ENCODE peak calls at places on chromosomes 13 and 19, in seven cellular contexts. C is heart left ventricle, N is tibial nerve, X is spleen, H is IMR-90, O is breast epithelium, I is uterus. P is an unnamed sample.

GRCh38 chr19:48807590-48808308 is 3.1 kb downstream of the BCAT2 start:
- DNase-seq in C (no peak), N (no peak), X (no peak), I (no peak), H (no peak), O (no peak), P (no peak)

GRCh38 chr13:108302279-108302678 is 32.8 kb downstream of the TNFSF13B start:
- DNase-seq in N (no peak), X (no peak), I (no peak), C (no peak), H (peak), O (no peak), P (no peak)

GRCh38 chr13:31629085-31629785 is 110.1 kb upstream of the RXFP2 start:
- DNase-seq in H (peak), C (no peak), X (no peak), I (no peak), O (no peak), N (no peak), P (no peak)

GRCh38 chr13:92896842-92897241 is 329.8 kb upstream of the GPC6 start:
- DNase-seq in H (peak), O (no peak), I (no peak), C (no peak), X (no peak), N (no peak), P (no peak)

GRCh38 chr19:47489072-47489914 is 5.3 kb upstream of the KPTN start:
- DNase-seq in N (no peak), O (no peak), I (no peak), C (peak), X (no peak), H (no peak), P (no peak)

GRCh38 chr13:101925731-101926130 is 473.3 kb downstream of the ITGBL1 start:
- DNase-seq in O (no peak), C (no peak), H (no peak), N (no peak), X (no peak), I (no peak), P (no peak)

GRCh38 chr13:52599037-52599852 is 43.0 kb upstream of the HNRNPA1L2 start:
- DNase-seq in N (no peak), H (peak), O (peak), X (no peak), C (no peak), I (no peak), P (no peak)

GRCh38 chr19:47022541-47023447 is 3.2 kb downstream of the NPAS1 start:
- DNase-seq in H (no peak), X (peak), C (no peak), O (no peak), N (no peak), I (no peak), P (no peak)

GRCh38 chr13:26562538-26562890 is 5.0 kb downstream of the WASF3 start:
- DNase-seq in H (peak), N (no peak), I (no peak), C (no peak), O (no peak), X (no peak), P (no peak)

GRCh38 chr19:12840091-12841079 is 2.1 kb downstream of the MAST1 start:
- DNase-seq in C (no peak), N (no peak), I (peak), X (no peak), O (peak), H (peak), P (peak)

GRCh38 chr13:70484931-70485330 is 376.7 kb upstream of the KLHL1 start:
- DNase-seq in H (no peak), X (no peak), I (no peak), N (no peak), C (no peak), O (no peak), P (no peak)

GRCh38 chr13:51731759-51732158 is 72.2 kb downstream of the DHRS12 start:
- DNase-seq in H (peak), I (no peak), N (no peak), C (no peak), O (no peak), X (no peak), P (no peak)

GRCh38 chr19:17246681-17247425 is 1.1 kb upstream of the NR2F6 start:
- DNase-seq in N (peak), C (peak), O (no peak), H (peak), X (peak), I (peak), P (no peak)

GRCh38 chr13:30679483-30680330 is 55.6 kb upstream of the ALOX5AP start:
- DNase-seq in N (no peak), C (no peak), X (no peak), H (peak), O (no peak), I (no peak), P (no peak)

GRCh38 chr19:41707502-41707812 is 969 bp upstream of the CEACAM5 start:
- DNase-seq in O (no peak), H (no peak), N (no peak), C (no peak), X (no peak), I (peak), P (no peak)

GRCh38 chr13:102825921-102826706 is 19.7 kb upstream of the ERCC5 start:
- DNase-seq in C (no peak), X (no peak), H (peak), O (no peak), I (no peak), N (no peak), P (peak)

GRCh38 chr19:16324384-16325160 is at the start of gene KLF2:
- DNase-seq in O (peak), N (peak), X (peak), C (peak), H (peak), I (peak), P (peak)

GRCh38 chr13:27510082-27510481 is 59.7 kb upstream of the MTIF3 start:
- DNase-seq in X (no peak), O (no peak), I (no peak), H (no peak), N (no peak), C (no peak), P (no peak)

GRCh38 chr19:44615529-44616247 is 2.3 kb downstream of the IGSF23 start:
- DNase-seq in C (no peak), N (no peak), X (no peak), I (no peak), H (no peak), O (no peak), P (no peak)

GRCh38 chr19:51366050-51366998 is at the start of gene ETFB:
- DNase-seq in C (peak), H (peak), X (peak), N (peak), I (peak), O (peak), P (peak)

GRCh38 chr19:51365211-51366049 is 758 bp downstream of the ETFB start:
- DNase-seq in H (peak), N (no peak), I (peak), X (no peak), C (no peak), O (no peak), P (no peak)

GRCh38 chr19:51367565-51368365 is 1.0 kb downstream of the CLDND2 start:
- DNase-seq in X (peak), H (peak), C (peak), I (peak), O (peak), N (peak), P (peak)

GRCh38 chr19:51368366-51369282 is at the start of gene CLDND2:
- DNase-seq in C (no peak), N (no peak), H (no peak), I (no peak), X (no peak), O (no peak), P (no peak)

GRCh38 chr19:51366999-51367564 is 894 bp upstream of the ETFB start:
- DNase-seq in O (no peak), X (peak), I (no peak), C (peak), H (no peak), N (no peak), P (no peak)
- TF ChIP-seq POLR2A in O (peak), X (peak), I (peak), C (peak), H (peak), N (peak), P (peak)

GRCh38 chr19:58558623-58559274 is 338 bp upstream of the UBE2M start:
- DNase-seq in H (peak), X (peak), O (peak), I (peak), N (peak), C (peak), P (peak)
- TF ChIP-seq POLR2A in H (peak), X (peak), O (no peak), I (no peak), N (peak), C (no peak), P (peak)

DNA sequence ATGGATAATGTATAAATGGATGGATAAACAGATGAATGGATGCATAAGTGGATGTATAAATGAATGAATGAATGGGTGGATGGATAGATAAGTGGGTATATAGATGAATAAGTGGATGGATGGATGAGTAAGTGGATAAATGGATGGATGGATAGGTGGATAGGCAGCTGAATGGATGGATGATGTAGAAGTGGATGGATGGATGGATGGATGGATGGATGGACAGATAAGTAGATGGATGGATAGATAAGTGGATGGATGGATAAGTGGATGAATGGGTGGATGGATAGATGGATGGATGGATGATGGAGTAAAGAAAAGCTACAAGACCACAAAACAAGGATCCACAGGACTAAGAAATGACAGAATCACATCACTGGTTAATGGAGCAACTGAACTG is 9.0 kb upstream of the COMP start:
- DNase-seq in H (no peak), I (no peak), O (no peak), C (no peak), N (no peak), X (no peak), P (no peak)
- TF ChIP-seq POLR2A in H (no peak), I (no peak), O (no peak), C (no peak), N (no peak), X (no peak), P (no peak)

GRCh38 chr19:55209430-55210119 is at the start of gene PTPRH:
- DNase-seq in C (peak), N (no peak), O (no peak), X (no peak), I (no peak), H (no peak), P (no peak)
- TF ChIP-seq POLR2A in C (no peak), N (no peak), O (no peak), X (no peak), I (no peak), H (no peak), P (no peak)

GRCh38 chr19:3605770-3606169 is 905 bp downstream of the TBXA2R start:
- DNase-seq in O (no peak), I (no peak), X (no peak), H (no peak), N (no peak), C (no peak), P (no peak)

GRCh38 chr19:3608079-3608641 is 1.5 kb upstream of the TBXA2R start:
- DNase-seq in H (no peak), N (no peak), I (no peak), C (no peak), X (no peak), O (no peak), P (peak)

GRCh38 chr19:3607398-3608078 is 863 bp upstream of the TBXA2R start:
- DNase-seq in I (peak), N (no peak), X (peak), C (no peak), O (no peak), H (no peak), P (peak)

GRCh38 chr19:3606174-3606689 is 443 bp downstream of the TBXA2R start:
- DNase-seq in N (no peak), C (no peak), H (no peak), O (peak), X (peak), I (no peak), P (peak)

GRCh38 chr19:3606690-3607289 is at the start of gene TBXA2R:
- DNase-seq in N (peak), C (peak), X (peak), O (peak), H (peak), I (peak), P (peak)
- TF ChIP-seq POLR2A in N (peak), C (no peak), X (no peak), O (no peak), H (no peak), I (no peak), P (peak)